ENCODE peak calls at places on chromosomes 1 and 21, in six cellular contexts. E, T, R, C, F and D are unnamed samples.

GRCh38 chr1:23816932-23817331 is 8.3 kb downstream of the HMGCL start:
- DNase-seq in C (no peak), E (no peak), F (no peak), R (no peak), T (no peak), D (no peak)

GRCh38 chr21:24583473-24583872 is 1023.8 kb downstream of the MRPL39 start:
- DNase-seq in F (no peak), C (no peak), T (no peak), R (no peak), E (no peak), D (no peak)

GRCh38 chr1:227728059-227728891 is 6.8 kb downstream of the JMJD4 start:
- DNase-seq in R (peak), T (peak), E (peak), C (peak), F (peak), D (peak)

GRCh38 chr1:228407118-228408040 is 744 bp upstream of the TRIM11 start:
- DNase-seq in E (peak), T (no peak), C (peak), R (peak), F (peak), D (no peak)

GRCh38 chr1:241972703-241973375 is 15.3 kb downstream of the BECN2 start:
- DNase-seq in R (peak), T (no peak), F (peak), E (no peak), C (peak), D (no peak)

GRCh38 chr21:45574081-45574501 is 31.9 kb upstream of the SLC19A1 start:
- DNase-seq in F (no peak), T (no peak), R (peak), C (no peak), E (no peak), D (peak)

GRCh38 chr1:18673976-18674375 is 43.3 kb downstream of the PAX7 start:
- DNase-seq in E (no peak), R (no peak), C (no peak), F (no peak), T (no peak), D (no peak)

GRCh38 chr1:3717041-3717714 is 35.1 kb upstream of the CCDC27 start:
- DNase-seq in E (no peak), F (no peak), T (no peak), R (no peak), C (no peak), D (no peak)

GRCh38 chr1:8821084-8821483 is 3.6 kb upstream of the RERE start:
- DNase-seq in R (no peak), E (no peak), F (no peak), C (peak), T (no peak), D (no peak)

GRCh38 chr1:35436078-35436477 is 121.1 kb downstream of the KIAA0319L start:
- DNase-seq in T (no peak), F (no peak), C (no peak), E (no peak), R (no peak), D (no peak)

GRCh38 chr1:205258313-205259176 is 30.8 kb downstream of the TMCC2 start:
- DNase-seq in E (no peak), C (peak), F (peak), R (no peak), T (peak), D (no peak)

GRCh38 chr1:226820935-226821718 is 49.3 kb upstream of the PSEN2 start:
- DNase-seq in E (no peak), T (peak), R (no peak), C (peak), F (peak), D (peak)

GRCh38 chr1:209057083-209057482 is 526.4 kb upstream of the CAMK1G start:
- DNase-seq in C (no peak), E (no peak), T (no peak), R (no peak), F (no peak), D (no peak)

GRCh38 chr1:74513396-74513795 is 985 bp upstream of the LRRC53 start:
- DNase-seq in E (no peak), R (no peak), F (no peak), C (no peak), T (no peak), D (no peak)

GRCh38 chr1:179146916-179147315 is 65.0 kb downstream of the TOR3A start:
- DNase-seq in T (no peak), R (no peak), E (no peak), C (no peak), F (no peak), D (no peak)

GRCh38 chr21:25898671-25899070 is 163.9 kb downstream of the GABPA start:
- DNase-seq in C (peak), E (no peak), R (no peak), T (no peak), F (peak), D (no peak)

GRCh38 chr1:203480084-203480483 is 4.5 kb downstream of the PRELP start:
- DNase-seq in C (no peak), F (no peak), E (no peak), T (peak), R (no peak), D (no peak)

GRCh38 chr1:54996869-54997710 is 1.6 kb upstream of the BSND start:
- DNase-seq in T (peak), E (peak), R (no peak), C (peak), F (no peak), D (peak)

GRCh38 chr1:236063919-236064673 is 794 bp downstream of the NID1 start:
- DNase-seq in T (peak), C (peak), E (peak), F (peak), R (peak), D (peak)

GRCh38 chr1:221869759-221870158 is 127.9 kb upstream of the DUSP10 start:
- DNase-seq in T (peak), R (no peak), C (no peak), F (peak), E (no peak), D (no peak)

GRCh38 chr1:59638172-59638800 is 176.5 kb upstream of the HOOK1 start:
- DNase-seq in R (no peak), C (peak), T (peak), E (no peak), F (peak), D (no peak)

GRCh38 chr1:85203573-85204169 is 2.9 kb upstream of the SYDE2 start:
- DNase-seq in C (no peak), R (no peak), T (peak), F (peak), E (no peak), D (no peak)

GRCh38 chr21:42338730-42339715 is 11.8 kb downstream of the TFF2 start:
- DNase-seq in C (no peak), R (no peak), F (no peak), E (peak), T (no peak), D (no peak)
- H3K27ac ChIP-seq in C (no peak), R (no peak), F (no peak), E (no peak), T (no peak), D (no peak)

GRCh38 chr1:212596798-212597197 is 11.8 kb upstream of the ATF3 start:
- DNase-seq in C (no peak), E (no peak), F (peak), R (no peak), T (no peak), D (no peak)
- H3K9ac ChIP-seq in C (no peak), E (no peak), F (no peak), R (no peak), T (peak), D (no peak)

GRCh38 chr1:27154991-27155781 is at the start of gene SLC9A1:
- DNase-seq in R (peak), E (peak), C (peak), F (peak), T (peak), D (peak)

GRCh38 chr1:27153927-27154358 is 982 bp downstream of the SLC9A1 start:
- DNase-seq in C (no peak), R (no peak), E (no peak), F (peak), T (no peak), D (peak)

GRCh38 chr1:27152829-27153548 is 1.9 kb downstream of the SLC9A1 start:
- DNase-seq in R (no peak), F (no peak), T (peak), C (no peak), E (no peak), D (peak)

GRCh38 chr1:27153549-27153886 is 1.4 kb downstream of the SLC9A1 start:
- DNase-seq in C (no peak), T (peak), E (no peak), F (no peak), R (no peak), D (peak)

DNA sequence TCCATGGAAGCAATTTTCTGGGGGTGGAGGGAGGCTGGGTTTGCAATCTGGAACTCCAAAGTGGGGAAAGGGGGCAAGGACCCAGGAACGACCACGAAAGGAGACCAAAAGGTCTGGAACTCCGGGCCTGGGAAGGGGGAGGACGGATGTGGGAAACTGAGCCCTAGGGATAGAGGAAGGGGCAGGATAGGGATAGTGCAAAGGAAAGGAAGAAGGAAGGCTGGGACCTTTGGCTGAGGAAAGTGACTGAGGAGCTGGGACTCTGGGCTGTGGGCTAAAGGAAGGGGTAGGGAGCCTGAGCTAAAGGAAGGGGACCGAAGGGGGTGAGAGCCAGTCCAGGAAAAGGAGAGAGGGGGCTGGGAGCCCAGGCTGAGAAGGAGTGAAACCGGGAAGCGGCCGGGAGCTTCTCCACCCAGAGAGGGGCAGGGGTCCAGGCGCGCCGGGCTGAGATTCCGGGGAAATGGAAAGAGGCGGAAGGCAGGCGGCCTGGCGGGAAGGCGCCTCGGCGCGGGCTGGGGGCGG is 395 bp downstream of the SLC9A1 start:
- DNase-seq in C (no peak), R (no peak), E (no peak), F (no peak), T (no peak), D (no peak)
- H3K27ac ChIP-seq in C (peak), R (no peak), E (peak), F (peak), T (peak), D (peak)

DNA sequence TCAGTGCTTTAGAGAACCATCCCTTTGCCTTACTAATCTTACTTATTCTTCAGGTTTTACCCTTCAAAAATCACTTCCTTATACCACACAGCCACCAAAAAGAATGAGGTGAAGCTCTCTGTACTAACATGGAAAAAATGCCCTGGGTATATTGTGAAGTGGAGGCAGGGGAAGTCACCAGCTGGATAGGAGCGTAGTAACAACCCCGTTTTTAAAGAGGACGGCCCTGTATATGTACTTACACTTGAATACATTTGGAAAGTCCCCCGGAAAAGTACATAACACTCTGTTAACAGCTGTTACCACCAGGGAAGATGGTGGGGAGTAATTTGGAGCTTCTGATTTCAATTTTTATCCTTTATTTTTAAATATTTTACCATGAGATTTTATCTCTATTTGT is 28.2 kb upstream of the KHDRBS1 start:
- DNase-seq in R (no peak), T (peak), F (no peak), E (no peak), C (no peak), D (no peak)
- H3K9ac ChIP-seq in R (no peak), T (no peak), F (no peak), E (no peak), C (no peak), D (no peak)

GRCh38 chr1:61378498-61379180 is 296.3 kb downstream of the NFIA start:
- DNase-seq in F (no peak), C (no peak), R (no peak), T (no peak), E (no peak), D (no peak)

GRCh38 chr1:61370908-61371279 is 288.5 kb downstream of the NFIA start:
- DNase-seq in C (no peak), E (no peak), R (no peak), F (no peak), T (no peak), D (no peak)

GRCh38 chr1:61376151-61376550 is 293.8 kb downstream of the NFIA start:
- DNase-seq in T (no peak), C (no peak), F (no peak), E (no peak), R (no peak), D (no peak)

GRCh38 chr1:61377242-61377958 is 295.0 kb downstream of the NFIA start:
- DNase-seq in C (no peak), R (no peak), F (no peak), T (no peak), E (no peak), D (no peak)

DNA sequence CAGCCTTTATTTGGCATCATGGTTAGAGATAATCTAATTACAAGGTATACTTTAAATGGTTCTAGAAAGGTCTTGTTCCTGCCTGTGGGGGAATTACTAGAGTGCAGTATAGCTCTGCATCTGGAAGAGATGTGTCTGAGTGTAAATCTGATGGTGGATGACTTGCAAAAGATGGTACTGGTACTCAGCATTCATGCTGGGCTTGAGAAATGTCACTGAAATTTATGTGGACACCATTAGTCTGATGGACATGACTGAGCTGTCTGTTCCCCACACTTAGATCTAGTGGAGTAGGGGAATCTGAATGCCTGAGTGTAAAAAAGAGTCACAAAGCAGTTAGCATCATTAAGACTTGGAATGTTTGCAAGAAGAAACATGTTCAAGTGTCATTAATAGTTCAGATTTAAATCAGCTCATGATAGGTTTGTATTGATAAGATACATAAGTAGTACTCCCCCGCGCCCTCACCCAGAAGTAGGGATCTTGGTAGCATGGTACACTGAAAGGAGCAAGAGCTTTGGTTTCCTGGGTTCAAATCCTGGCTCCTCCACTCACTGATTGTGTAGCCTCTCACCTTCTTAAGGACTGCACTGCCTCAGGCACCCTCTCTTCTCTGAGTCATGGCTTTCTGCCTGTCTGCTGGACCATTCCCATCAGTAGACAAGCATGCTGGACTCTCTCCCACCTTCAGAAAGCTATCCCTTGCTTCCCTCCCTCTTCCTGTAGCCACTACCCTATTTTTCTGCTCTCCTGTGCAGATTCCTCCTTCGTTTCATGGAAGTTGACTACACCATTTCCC is 292.9 kb downstream of the NFIA start:
- DNase-seq in E (no peak), T (no peak), F (peak), R (no peak), C (no peak), D (no peak)
- H3K27ac ChIP-seq in E (no peak), T (no peak), F (no peak), R (no peak), C (no peak), D (no peak)

DNA sequence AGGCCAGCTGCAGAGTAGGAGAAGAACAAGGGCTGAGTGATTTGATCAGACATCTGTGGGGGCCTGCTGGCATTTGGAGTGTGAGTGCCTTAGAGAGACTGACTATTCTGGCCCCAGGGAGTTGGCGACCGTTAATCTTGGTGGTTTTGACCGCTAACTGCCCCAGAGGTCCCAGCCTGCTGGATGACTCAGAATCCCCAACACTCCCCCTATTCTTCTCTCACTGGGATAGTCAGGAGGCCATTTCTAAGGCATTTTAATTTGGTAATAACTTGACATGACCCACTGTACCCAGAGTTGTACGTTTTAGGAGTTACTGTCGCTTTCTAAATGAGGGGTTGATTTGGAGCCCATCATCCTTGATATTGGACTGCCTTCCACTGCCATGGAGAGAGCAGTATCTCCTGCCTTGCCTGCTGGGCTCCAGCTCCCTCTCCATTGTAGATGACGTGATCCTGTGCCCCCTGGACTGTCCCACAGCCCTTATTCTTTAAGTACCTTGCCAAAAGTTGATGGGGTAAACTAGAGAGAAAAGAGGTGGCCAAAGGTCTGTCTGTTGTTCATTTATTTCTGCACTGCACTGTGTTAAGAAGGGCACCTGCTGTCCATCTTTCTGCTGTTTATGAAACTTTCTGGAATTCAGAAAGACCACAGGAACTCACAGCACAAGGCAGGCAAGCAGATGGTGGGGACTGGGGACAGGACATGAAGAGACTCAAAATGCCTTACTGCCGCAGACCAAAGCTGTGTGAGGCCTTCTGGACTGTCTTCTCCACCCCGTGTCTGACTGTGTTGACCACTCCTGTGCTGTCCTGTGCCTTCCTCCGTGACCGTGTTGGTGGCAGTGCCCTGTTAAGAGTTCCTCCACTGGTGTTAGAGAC is 98.2 kb upstream of the ARTN start:
- DNase-seq in E (no peak), T (peak), F (no peak), C (no peak), R (peak), D (peak)
- H3K9ac ChIP-seq in E (no peak), T (no peak), F (no peak), C (no peak), R (no peak), D (no peak)

GRCh38 chr1:231392380-231393131 is 29.5 kb downstream of the EGLN1 start:
- DNase-seq in T (no peak), F (no peak), R (no peak), C (no peak), E (no peak), D (no peak)
- H3K27ac ChIP-seq in T (no peak), F (no peak), R (no peak), C (no peak), E (no peak), D (peak)

DNA sequence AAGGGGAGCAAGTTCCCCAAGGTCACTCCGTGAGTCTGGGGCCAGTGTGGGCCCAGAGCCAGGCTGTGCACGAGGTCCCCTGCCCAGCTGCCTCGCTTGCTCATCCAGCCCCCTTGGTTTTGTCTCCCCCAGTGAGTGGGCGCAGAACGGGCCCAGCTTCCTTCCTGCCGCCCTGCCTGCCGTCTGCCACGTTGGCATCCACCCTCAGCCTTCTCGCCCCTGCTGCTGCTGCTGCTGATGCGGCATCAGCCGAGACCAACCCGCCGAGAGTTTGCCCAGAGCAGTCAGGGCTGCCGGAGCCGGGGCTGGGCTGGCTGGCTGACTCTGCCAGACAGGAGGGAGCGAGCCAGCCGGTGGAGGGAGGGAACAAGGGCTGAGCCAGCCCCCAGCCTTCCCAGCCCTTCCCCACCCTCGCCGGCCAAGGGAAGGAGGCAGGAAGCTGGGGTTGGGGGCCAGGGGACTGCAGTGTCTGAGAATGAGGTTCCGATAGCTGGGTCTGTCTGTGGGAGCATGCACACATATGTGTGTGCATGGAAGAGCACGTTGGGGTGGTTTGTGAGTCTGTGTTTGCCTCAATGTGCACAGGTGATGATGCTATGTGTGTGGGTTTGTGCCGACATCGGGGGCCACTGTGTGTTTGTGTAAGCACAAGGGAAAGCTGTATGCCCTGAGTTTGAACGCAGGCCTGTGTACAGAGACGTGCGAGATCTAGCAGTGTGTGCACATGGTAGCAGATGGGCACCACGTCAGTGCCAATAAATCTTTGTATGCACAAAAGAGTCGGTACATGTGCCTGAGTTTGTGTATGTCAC is 31.6 kb upstream of the WASF2 start:
- DNase-seq in E (no peak), T (no peak), R (no peak), C (no peak), F (no peak), D (peak)
- H3K9ac ChIP-seq in E (no peak), T (no peak), R (no peak), C (no peak), F (no peak), D (no peak)

DNA sequence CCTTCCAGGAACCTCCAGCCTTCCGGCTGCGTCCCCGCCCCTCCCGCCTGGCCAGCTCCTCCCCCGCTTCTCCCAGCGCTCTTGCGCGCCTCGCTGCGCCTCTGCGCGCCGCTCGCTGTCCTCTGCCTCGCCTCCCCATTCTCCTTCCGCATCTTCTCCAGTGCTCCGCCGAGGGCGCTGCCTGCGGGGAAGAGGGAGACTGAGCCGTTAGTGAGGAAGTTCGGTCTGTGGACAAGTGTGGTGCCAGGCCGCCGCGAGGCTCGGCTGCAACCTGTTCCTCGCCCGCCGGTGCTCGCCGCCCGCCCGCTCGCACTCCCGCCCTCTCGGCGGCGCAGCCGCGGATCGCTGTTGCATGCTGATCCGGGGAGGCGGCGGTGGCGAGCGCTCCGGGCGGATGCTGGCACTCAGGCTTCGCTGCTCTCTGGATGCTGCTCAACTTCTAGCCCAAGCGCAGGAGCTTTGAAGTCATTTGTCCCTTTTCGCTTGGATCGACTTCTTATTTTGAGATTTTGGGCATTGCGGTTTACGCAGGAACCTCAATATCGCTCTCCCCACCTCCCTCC is 715 bp upstream of the CACNA1E start:
- DNase-seq in R (peak), F (peak), E (peak), T (no peak), C (peak), D (peak)
- H3K27ac ChIP-seq in R (no peak), F (no peak), E (no peak), T (no peak), C (no peak), D (no peak)